ENCODE peak calls at places on chromosome 6, in six cellular contexts. Y is neuronal stem cell, A is IMR-90, H is mesendoderm, V is H1, Z is trophoblast cell. P is an unnamed sample.

GRCh38 chr6:167937948-167938911 is 59.2 kb upstream of the KIF25 start:
- DNase-seq in V (no peak), Z (no peak), Y (no peak), A (no peak), H (peak; percentile 92), P (no peak)

GRCh38 chr6:44676246-44676790 is 288.8 kb downstream of the CDC5L start:
- DNase-seq in V (no peak), Z (no peak), H (no peak), Y (no peak), A (no peak), P (no peak)

GRCh38 chr6:163386329-163386910 is 28.1 kb upstream of the QKI start:
- DNase-seq in Y (no peak), H (no peak), A (no peak), Z (no peak), V (no peak), P (no peak)

GRCh38 chr6:8392569-8392968 is 42.8 kb downstream of the SLC35B3 start:
- DNase-seq in Y (no peak), V (no peak), H (no peak), Z (no peak), A (no peak), P (no peak)

GRCh38 chr6:130018292-130018829 is at the start of gene L3MBTL3:
- DNase-seq in Y (peak; percentile 82), Z (peak; percentile 86), A (peak; percentile 83), V (peak; percentile 89), H (peak; percentile 92), P (peak; percentile 91)

GRCh38 chr6:156564128-156564806 is 212.9 kb upstream of the ARID1B start:
- DNase-seq in Z (peak; percentile 58), V (peak; percentile 93), A (peak; percentile 53), Y (peak; percentile 61), H (peak; percentile 67), P (peak; percentile 57)

GRCh38 chr6:170238741-170239565 is 51.9 kb downstream of the DLL1 start:
- DNase-seq in V (no peak), H (no peak), Z (no peak), A (no peak), Y (no peak), P (no peak)

GRCh38 chr6:156880913-156881312 is 103.7 kb downstream of the ARID1B start:
- DNase-seq in A (no peak), Z (no peak), V (no peak), H (no peak), Y (no peak), P (no peak)

GRCh38 chr6:126307859-126308258 is 32.1 kb upstream of the CENPW start:
- DNase-seq in A (peak; percentile 71), Y (no peak), Z (no peak), V (no peak), H (no peak), P (no peak)

GRCh38 chr6:160400426-160400825 is 52.2 kb downstream of the SLC22A3 start:
- DNase-seq in V (no peak), Y (no peak), Z (no peak), H (no peak), A (no peak), P (no peak)

GRCh38 chr6:692858-693736 is at the start of gene EXOC2:
- DNase-seq in Z (peak; percentile 80), A (peak; percentile 74), Y (peak; percentile 81), V (peak; percentile 92), H (peak; percentile 93), P (peak; percentile 86)

GRCh38 chr6:113632220-113632864 is 224.8 kb upstream of the MARCKS start:
- DNase-seq in H (peak; percentile 38), Z (peak; percentile 30), A (peak; percentile 88), Y (peak; percentile 3), V (no peak), P (peak; percentile 94)

GRCh38 chr6:158475344-158476302 is 84.3 kb upstream of the TMEM181 start:
- DNase-seq in Y (no peak), Z (no peak), A (peak; percentile 57), V (no peak), H (no peak), P (peak; percentile 87)

GRCh38 chr6:11675610-11676009 is 103.0 kb downstream of the ADTRP start:
- DNase-seq in A (no peak), Z (no peak), V (no peak), Y (no peak), H (no peak), P (no peak)

GRCh38 chr6:41476407-41476806 is 69.8 kb upstream of the FOXP4 start:
- DNase-seq in V (no peak), Z (no peak), Y (no peak), H (no peak), A (no peak), P (no peak)

GRCh38 chr6:152378154-152378553 is 259.0 kb downstream of the SYNE1 start:
- DNase-seq in Z (no peak), H (peak; percentile 43), V (no peak), A (peak; percentile 46), Y (no peak), P (peak; percentile 81)

GRCh38 chr6:40957616-40958492 is 81.2 kb downstream of the UNC5CL start:
- DNase-seq in Y (no peak), V (no peak), A (peak; percentile 72), H (no peak), Z (no peak), P (peak; percentile 44)

GRCh38 chr6:46269447-46270229 is 98.9 kb upstream of the ENPP5 start:
- DNase-seq in Z (no peak), V (no peak), A (no peak), H (no peak), Y (no peak), P (no peak)

GRCh38 chr6:81761197-81761596 is 8.7 kb upstream of the TENT5A start:
- DNase-seq in V (no peak), Y (no peak), A (peak; percentile 62), Z (no peak), H (no peak), P (peak; percentile 48)

GRCh38 chr6:30719791-30720737 is at the start of gene TUBB:
- DNase-seq in Y (peak; percentile 97), V (peak; percentile 95), A (peak; percentile 97), Z (peak; percentile 98), H (peak; percentile 100), P (peak; percentile 99)
- H3K4ac ChIP-seq in Y (no peak within 1 kb of the TSS), V (peak within 1 kb of the TSS; percentile 44), A (peak within 1 kb of the TSS; percentile 97), Z (peak within 1 kb of the TSS; percentile 90), H (peak within 1 kb of the TSS; percentile 96), P (peak within 1 kb of the TSS; percentile 79)

GRCh38 chr6:112253505-112253841 is 894 bp downstream of the LAMA4 start:
- DNase-seq in V (peak; percentile 49), Y (no peak), H (peak; percentile 51), Z (no peak), A (no peak), P (peak; percentile 39)
- H3K9ac ChIP-seq in V (no peak overlapping the region), Y (no peak overlapping the region), H (no peak overlapping the region), Z (no peak overlapping the region), A (peak overlapping the region; percentile 99), P (peak overlapping the region; percentile 96)

DNA sequence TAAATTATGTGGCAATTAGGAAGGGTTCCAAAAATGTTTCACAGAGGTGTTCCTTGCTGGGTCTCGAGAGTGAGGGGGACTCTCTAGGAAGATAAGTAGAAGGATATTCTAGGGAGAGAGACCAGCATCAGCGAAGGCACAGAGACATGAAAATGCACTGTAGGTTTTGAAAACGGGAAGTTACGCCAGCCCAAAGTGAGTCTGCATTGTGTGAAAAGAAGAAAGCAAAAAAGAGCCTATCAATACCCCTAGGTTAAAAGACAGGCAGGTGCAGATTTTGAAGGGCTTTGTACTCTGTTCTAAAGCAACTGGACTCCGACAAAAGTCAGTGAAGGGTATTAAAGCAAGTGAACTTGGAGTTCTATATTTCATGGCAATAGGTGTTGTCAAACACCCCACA is 25.7 kb upstream of the MRAP2 start:
- DNase-seq in V (no peak), Z (no peak), Y (no peak), A (no peak), H (no peak), P (no peak)
- H3K4me3 ChIP-seq in V (no peak overlapping the region), Z (no peak overlapping the region), Y (no peak overlapping the region), A (no peak overlapping the region), H (no peak overlapping the region), P (no peak overlapping the region)

GRCh38 chr6:26271640-26272090 is 93.3 kb upstream of the BTN3A2 start:
- DNase-seq in Y (no peak), Z (peak; percentile 24), V (no peak), A (no peak), H (no peak), P (no peak)
- H3K4ac ChIP-seq in Y (no peak overlapping the region), Z (no peak overlapping the region), V (peak overlapping the region; percentile 63), A (peak overlapping the region; percentile 89), H (peak overlapping the region; percentile 44), P (no peak overlapping the region)

DNA sequence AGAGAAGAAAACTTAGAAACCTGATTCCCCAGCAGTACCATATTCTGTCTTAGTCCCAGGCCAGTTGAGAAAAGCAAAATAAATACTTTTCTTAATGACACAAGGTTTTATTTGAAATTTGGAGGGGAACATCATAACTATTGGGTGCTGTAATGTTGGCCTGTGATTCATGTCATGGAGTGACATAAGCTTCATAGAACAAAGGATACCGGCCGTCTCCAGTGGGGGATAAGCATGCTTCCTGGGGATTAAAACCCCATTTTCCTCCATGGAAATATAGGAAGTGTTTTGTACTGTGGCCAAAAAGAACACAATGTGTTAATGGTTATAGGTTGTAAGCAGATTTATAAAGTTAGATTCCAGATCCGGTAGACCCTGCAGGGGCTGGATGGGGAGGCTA is 18.0 kb downstream of the MTHFD1L start:
- DNase-seq in Y (no peak), H (no peak), Z (no peak), V (no peak), A (peak; percentile 49), P (no peak)
- H3K9ac ChIP-seq in Y (no peak overlapping the region), H (no peak overlapping the region), Z (no peak overlapping the region), V (no peak overlapping the region), A (peak overlapping the region; percentile 16), P (peak overlapping the region; percentile 20)

GRCh38 chr6:75204222-75204958 is 1.5 kb downstream of the COL12A1 start:
- DNase-seq in Y (peak; percentile 61), Z (peak; percentile 79), A (peak; percentile 96), H (peak; percentile 85), V (peak; percentile 75), P (peak; percentile 95)

GRCh38 chr6:75202676-75203131 is 3.1 kb downstream of the COL12A1 start:
- DNase-seq in H (peak; percentile 7), Z (no peak), A (peak; percentile 46), Y (no peak), V (peak; percentile 56), P (peak; percentile 47)

GRCh38 chr6:75201901-75202672 is 3.8 kb downstream of the COL12A1 start:
- DNase-seq in Z (no peak), V (peak; percentile 76), A (peak; percentile 30), Y (peak; percentile 41), H (peak; percentile 44), P (peak; percentile 62)

GRCh38 chr6:75204959-75205775 is 686 bp downstream of the COL12A1 start:
- DNase-seq in V (peak; percentile 74), Z (peak; percentile 40), A (peak; percentile 82), H (peak; percentile 67), Y (peak; percentile 38), P (peak; percentile 80)

GRCh38 chr6:75203721-75204120 is 2.1 kb downstream of the COL12A1 start:
- DNase-seq in A (peak; percentile 36), H (no peak), Z (peak; percentile 26), V (no peak), Y (no peak), P (no peak)
- H3K4me3 ChIP-seq in A (peak overlapping the region; percentile 75), H (no peak overlapping the region), Z (no peak overlapping the region), V (no peak overlapping the region), Y (no peak overlapping the region), P (no peak overlapping the region)

DNA sequence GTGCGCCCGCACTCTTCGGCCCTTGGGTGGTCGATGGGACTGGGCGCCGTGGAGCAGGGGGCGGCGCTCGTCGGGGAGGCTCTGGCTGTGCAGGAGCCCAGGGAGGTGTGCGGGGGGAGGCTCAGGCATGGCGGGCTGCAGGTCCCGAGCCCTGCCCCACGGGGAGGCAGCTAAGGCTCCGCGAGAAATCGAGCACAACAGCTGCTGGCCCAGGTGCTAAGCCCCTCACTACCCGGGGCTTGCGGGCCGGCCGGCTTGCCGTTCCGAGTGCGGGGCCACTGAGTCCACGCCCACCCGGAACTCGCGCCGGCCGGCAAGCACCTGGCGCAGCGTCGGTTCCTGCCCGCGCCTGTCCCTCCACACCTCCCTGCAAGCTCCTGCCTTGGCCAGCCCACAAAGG is 462.3 kb upstream of the JARID2 start:
- DNase-seq in Y (no peak), V (no peak), A (no peak), H (no peak), Z (no peak), P (no peak)
- H3K4ac ChIP-seq in Y (no peak overlapping the region), V (no peak overlapping the region), A (no peak overlapping the region), H (no peak overlapping the region), Z (no peak overlapping the region), P (no peak overlapping the region)